ENCODE peak calls at places on chromosome 9, in four cellular contexts. One of them, this sample, is unnamed.

GRCh38 chr9:107540167-107540566 is 50.6 kb upstream of the KLF4 start:
- DNase-seq in K562: no peak
- DNase-seq in HepG2: no peak
- DNase-seq in IMR-90: no peak
- DNase-seq in this sample: no peak

GRCh38 chr9:89410709-89411111 is 87.2 kb downstream of the SEMA4D start:
- DNase-seq in K562: no peak
- DNase-seq in HepG2: no peak
- DNase-seq in IMR-90: no peak
- DNase-seq in this sample: no peak

GRCh38 chr9:78871452-78872331 is 574.8 kb downstream of the PSAT1 start:
- DNase-seq in IMR-90: peak
- DNase-seq in K562: no peak
- DNase-seq in HepG2: no peak
- DNase-seq in this sample: no peak

GRCh38 chr9:131262327-131263032 is 13.8 kb downstream of the FAM78A start:
- DNase-seq in HepG2: no peak
- DNase-seq in IMR-90: peak
- DNase-seq in K562: no peak
- DNase-seq in this sample: no peak

GRCh38 chr9:34957492-34958410 is at the start of gene PHF24:
- DNase-seq in HepG2: no peak
- DNase-seq in K562: peak
- DNase-seq in IMR-90: no peak
- DNase-seq in this sample: peak

GRCh38 chr9:131098391-131099087 is 2.2 kb downstream of the AIF1L start:
- DNase-seq in IMR-90: no peak
- DNase-seq in K562: peak
- DNase-seq in HepG2: no peak
- DNase-seq in this sample: no peak

GRCh38 chr9:123176230-123176629 is 92.2 kb downstream of the STRBP start:
- DNase-seq in HepG2: no peak
- DNase-seq in IMR-90: peak
- DNase-seq in K562: no peak
- DNase-seq in this sample: no peak

GRCh38 chr9:106482733-106483132 is 380.2 kb upstream of the ZNF462 start:
- DNase-seq in K562: no peak
- DNase-seq in IMR-90: no peak
- DNase-seq in HepG2: no peak
- DNase-seq in this sample: no peak

GRCh38 chr9:34387239-34387638 is 10.5 kb upstream of the MYORG start:
- DNase-seq in IMR-90: no peak
- DNase-seq in K562: no peak
- DNase-seq in HepG2: no peak
- DNase-seq in this sample: no peak

GRCh38 chr9:14170392-14170931 is 143.5 kb downstream of the NFIB start:
- DNase-seq in K562: no peak
- DNase-seq in HepG2: no peak
- DNase-seq in IMR-90: no peak
- DNase-seq in this sample: no peak

GRCh38 chr9:89179920-89180667 is 1.5 kb upstream of the SHC3 start:
- DNase-seq in K562: peak
- DNase-seq in HepG2: peak
- DNase-seq in IMR-90: peak
- DNase-seq in this sample: peak

GRCh38 chr9:105088499-105088898 is 156.0 kb upstream of the SLC44A1 start:
- DNase-seq in IMR-90: no peak
- DNase-seq in K562: no peak
- DNase-seq in HepG2: no peak
- DNase-seq in this sample: no peak

GRCh38 chr9:90035471-90035870 is 430.7 kb downstream of the GADD45G start:
- DNase-seq in HepG2: no peak
- DNase-seq in K562: no peak
- DNase-seq in IMR-90: no peak
- DNase-seq in this sample: no peak

GRCh38 chr9:111501648-111502047 is 17.5 kb upstream of the ECPAS start:
- DNase-seq in IMR-90: no peak
- DNase-seq in K562: no peak
- DNase-seq in HepG2: no peak
- DNase-seq in this sample: no peak

GRCh38 chr9:35074791-35075190 is 2.4 kb upstream of the VCP start:
- DNase-seq in HepG2: no peak
- DNase-seq in K562: no peak
- DNase-seq in IMR-90: no peak
- DNase-seq in this sample: no peak

GRCh38 chr9:131784882-131785281 is 45.0 kb upstream of the RAPGEF1 start:
- DNase-seq in K562: no peak
- DNase-seq in IMR-90: no peak
- DNase-seq in HepG2: no peak
- DNase-seq in this sample: no peak

GRCh38 chr9:33619666-33620404 is 95.8 kb downstream of the ANKRD18B start:
- DNase-seq in IMR-90: peak
- DNase-seq in K562: peak
- DNase-seq in HepG2: peak
- DNase-seq in this sample: no peak

GRCh38 chr9:33794560-33794959 is 801 bp upstream of the PRSS3 start:
- DNase-seq in HepG2: no peak
- DNase-seq in IMR-90: no peak
- DNase-seq in K562: no peak
- DNase-seq in this sample: no peak

GRCh38 chr9:81847181-81847915 is 80.9 kb upstream of the SPATA31D4 start:
- DNase-seq in HepG2: no peak
- DNase-seq in K562: no peak
- DNase-seq in IMR-90: no peak
- DNase-seq in this sample: no peak

GRCh38 chr9:136847065-136847826 is 2.0 kb upstream of the PHPT1 start:
- DNase-seq in IMR-90: peak
- DNase-seq in HepG2: peak
- DNase-seq in K562: peak
- DNase-seq in this sample: peak

GRCh38 chr9:99593621-99594020 is 228.1 kb upstream of the NR4A3 start:
- DNase-seq in K562: no peak
- DNase-seq in HepG2: no peak
- DNase-seq in IMR-90: no peak
- DNase-seq in this sample: no peak

GRCh38 chr9:134325813-134326753 is at the start of gene RXRA:
- DNase-seq in IMR-90: peak
- DNase-seq in HepG2: peak
- DNase-seq in K562: peak
- DNase-seq in this sample: peak

GRCh38 chr9:73216016-73216415 is 64.4 kb downstream of the ANXA1 start:
- DNase-seq in IMR-90: no peak
- DNase-seq in K562: no peak
- DNase-seq in HepG2: no peak
- DNase-seq in this sample: no peak

GRCh38 chr9:125744616-125745387 is 2.4 kb upstream of the PBX3 start:
- DNase-seq in K562: no peak
- DNase-seq in IMR-90: peak
- DNase-seq in HepG2: no peak
- DNase-seq in this sample: no peak

GRCh38 chr9:76441551-76442322 is 17.2 kb upstream of the GCNT1 start:
- DNase-seq in K562: no peak
- DNase-seq in HepG2: no peak
- DNase-seq in IMR-90: peak
- DNase-seq in this sample: no peak

GRCh38 chr9:92247296-92247695 is 46.2 kb downstream of the IARS1 start:
- DNase-seq in IMR-90: peak
- DNase-seq in K562: no peak
- DNase-seq in HepG2: no peak
- DNase-seq in this sample: no peak

GRCh38 chr9:35277649-35278359 is 116.0 kb downstream of the UNC13B start:
- DNase-seq in K562: no peak
- DNase-seq in HepG2: no peak
- DNase-seq in IMR-90: peak
- DNase-seq in this sample: no peak

GRCh38 chr9:69502671-69503301 is 169.4 kb downstream of the APBA1 start:
- DNase-seq in IMR-90: peak
- DNase-seq in HepG2: no peak
- DNase-seq in K562: no peak
- DNase-seq in this sample: no peak

GRCh38 chr9:21833090-21833801 is 30.8 kb downstream of the MTAP start:
- DNase-seq in HepG2: no peak
- DNase-seq in K562: no peak
- DNase-seq in IMR-90: no peak
- DNase-seq in this sample: no peak

GRCh38 chr9:96186601-96187011 is 115.4 kb downstream of the HSD17B3 start:
- DNase-seq in HepG2: no peak
- DNase-seq in IMR-90: no peak
- DNase-seq in K562: no peak
- DNase-seq in this sample: no peak

GRCh38 chr9:135792268-135793128 is 90.5 kb downstream of the KCNT1 start:
- DNase-seq in HepG2: peak
- DNase-seq in K562: peak
- DNase-seq in IMR-90: no peak
- DNase-seq in this sample: no peak

GRCh38 chr9:124390812-124391658 is 24.2 kb downstream of the PSMB7 start:
- DNase-seq in K562: peak
- DNase-seq in HepG2: peak
- DNase-seq in IMR-90: peak
- DNase-seq in this sample: no peak

GRCh38 chr9:135226369-135227050 is 139.0 kb downstream of the OLFM1 start:
- DNase-seq in IMR-90: no peak
- DNase-seq in K562: no peak
- DNase-seq in HepG2: no peak
- DNase-seq in this sample: no peak

GRCh38 chr9:77879344-77880089 is 152.1 kb downstream of the GNAQ start:
- DNase-seq in K562: no peak
- DNase-seq in HepG2: no peak
- DNase-seq in IMR-90: no peak
- DNase-seq in this sample: no peak

GRCh38 chr9:120778758-120779157 is 14.5 kb downstream of the FBXW2 start:
- DNase-seq in K562: no peak
- DNase-seq in IMR-90: no peak
- DNase-seq in HepG2: peak
- DNase-seq in this sample: no peak

GRCh38 chr9:93466416-93467061 is 13.2 kb upstream of the FAM120AOS start:
- DNase-seq in K562: no peak
- DNase-seq in HepG2: peak
- DNase-seq in IMR-90: no peak
- DNase-seq in this sample: no peak

GRCh38 chr9:93463638-93464248 is 10.4 kb upstream of the FAM120AOS start:
- DNase-seq in K562: no peak
- DNase-seq in HepG2: no peak
- DNase-seq in IMR-90: no peak
- DNase-seq in this sample: no peak

GRCh38 chr9:93465853-93466252 is 12.5 kb upstream of the FAM120AOS start:
- DNase-seq in K562: no peak
- DNase-seq in IMR-90: no peak
- DNase-seq in HepG2: no peak
- DNase-seq in this sample: no peak

GRCh38 chr9:93464395-93464794 is 11.0 kb upstream of the FAM120AOS start:
- DNase-seq in HepG2: no peak
- DNase-seq in K562: no peak
- DNase-seq in IMR-90: no peak
- DNase-seq in this sample: no peak

GRCh38 chr9:93464876-93465275 is 11.5 kb upstream of the FAM120AOS start:
- DNase-seq in HepG2: no peak
- DNase-seq in IMR-90: no peak
- DNase-seq in K562: no peak
- DNase-seq in this sample: no peak
- TF ChIP-seq MXI1 in HepG2: no peak
- TF ChIP-seq MXI1 in IMR-90: no peak
- TF ChIP-seq MXI1 in K562: no peak
- TF ChIP-seq MXI1 in this sample: no peak

DNA sequence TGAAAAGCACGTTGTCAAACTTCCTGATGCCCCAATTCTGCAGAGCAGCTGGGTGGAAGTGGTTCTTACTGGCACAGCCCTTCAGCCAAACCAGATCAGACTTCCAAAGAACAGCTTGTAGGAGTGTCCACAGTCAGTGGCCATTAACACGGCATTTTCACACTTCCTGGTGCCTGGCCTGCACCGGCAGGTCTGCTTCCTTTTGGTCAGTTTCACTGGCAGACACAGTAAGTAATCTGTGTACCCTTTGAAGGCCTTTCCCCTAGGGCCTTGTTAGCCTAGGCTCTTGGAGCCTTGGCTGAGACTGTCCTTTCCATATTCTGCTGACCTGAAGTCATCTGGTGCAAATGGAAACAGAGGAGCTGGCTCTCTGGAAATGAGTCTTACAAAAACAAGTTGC is 297.5 kb upstream of the TNC start:
- DNase-seq in K562: no peak
- DNase-seq in IMR-90: no peak
- DNase-seq in HepG2: no peak
- DNase-seq in this sample: no peak
- TF ChIP-seq MXI1 in K562: no peak
- TF ChIP-seq MXI1 in IMR-90: no peak
- TF ChIP-seq MXI1 in HepG2: no peak
- TF ChIP-seq MXI1 in this sample: no peak

DNA sequence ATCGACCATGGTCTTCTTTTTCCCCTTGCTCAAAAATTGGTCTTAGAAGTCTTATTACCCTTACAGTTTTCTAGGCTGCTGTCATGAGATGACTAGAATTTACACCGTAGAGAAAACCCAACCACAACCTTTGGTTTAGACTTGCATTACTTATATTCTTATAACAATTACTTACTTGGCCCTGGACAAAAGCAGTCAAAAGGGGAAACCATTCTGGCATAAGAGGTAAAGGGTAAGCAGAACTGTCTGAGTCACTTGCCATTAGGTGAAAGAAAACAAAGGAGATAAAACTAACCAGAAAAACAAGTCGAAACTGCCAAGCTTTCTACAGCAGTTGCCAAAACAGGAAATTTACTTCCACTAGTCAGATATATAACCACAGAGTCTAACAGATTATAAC is 17.9 kb downstream of the TMEM245 start:
- DNase-seq in IMR-90: peak
- DNase-seq in HepG2: no peak
- DNase-seq in K562: no peak
- DNase-seq in this sample: no peak
- TF ChIP-seq MXI1 in IMR-90: no peak
- TF ChIP-seq MXI1 in HepG2: no peak
- TF ChIP-seq MXI1 in K562: no peak
- TF ChIP-seq MXI1 in this sample: no peak

DNA sequence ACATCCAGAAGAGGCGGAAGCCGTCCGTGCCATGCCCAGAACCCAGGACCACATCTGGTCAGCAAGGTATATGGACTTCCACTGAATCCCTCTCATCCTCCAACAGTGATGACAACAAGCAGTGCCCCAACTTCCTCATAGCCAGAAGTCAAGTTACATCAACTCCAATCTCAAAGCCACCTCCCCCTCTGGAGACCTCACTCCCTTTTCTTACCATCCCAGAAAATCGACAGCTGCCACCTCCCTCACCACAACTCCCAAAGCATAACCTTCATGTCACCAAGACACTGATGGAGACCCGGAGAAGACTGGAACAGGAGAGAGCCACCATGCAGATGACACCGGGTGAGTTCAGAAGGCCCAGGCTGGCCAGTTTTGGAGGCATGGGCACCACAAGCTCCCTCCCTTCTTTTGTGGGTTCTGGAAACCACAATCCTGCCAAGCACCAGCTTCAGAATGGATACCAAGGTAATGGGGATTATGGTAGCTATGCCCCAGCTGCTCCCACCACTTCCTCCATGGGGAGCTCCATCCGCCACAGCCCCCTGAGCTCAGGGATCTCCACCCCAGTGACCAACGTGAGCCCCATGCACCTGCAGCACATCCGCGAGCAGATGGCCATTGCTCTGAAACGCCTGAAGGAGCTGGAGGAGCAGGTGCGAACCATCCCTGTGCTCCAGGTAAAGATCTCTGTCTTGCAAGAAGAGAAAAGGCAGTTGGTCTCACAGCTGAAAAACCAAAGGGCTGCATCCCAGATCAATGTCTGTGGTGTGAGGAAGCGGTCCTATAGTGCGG is 130.3 kb upstream of the DMRT1 start:
- DNase-seq in IMR-90: no peak
- DNase-seq in K562: no peak
- DNase-seq in HepG2: no peak
- DNase-seq in this sample: no peak
- TF ChIP-seq MXI1 in IMR-90: no peak
- TF ChIP-seq MXI1 in K562: no peak
- TF ChIP-seq MXI1 in HepG2: no peak
- TF ChIP-seq MXI1 in this sample: no peak